ENCODE peak calls at places on chromosome 3, in four cellular contexts. B is H9, I is IMR-90, C is neuronal stem cell. P is an unnamed sample.

GRCh38 chr3:123067689-123068226 is 933 bp downstream of the PDIA5 start:
- DNase-seq in B (no peak), I (no peak), C (no peak), P (no peak)

GRCh38 chr3:98612996-98613517 is 19.6 kb upstream of the CPOX start:
- DNase-seq in I (no peak), C (no peak), B (no peak), P (no peak)

GRCh38 chr3:108590443-108590842 is 921 bp downstream of the DZIP3 start:
- DNase-seq in I (no peak), B (no peak), C (no peak), P (peak; percentile 21)

GRCh38 chr3:154105218-154105975 is 15.8 kb upstream of the ARHGEF26 start:
- DNase-seq in I (peak; percentile 3), B (no peak), C (no peak), P (no peak)

GRCh38 chr3:149555941-149556340 is 81.4 kb downstream of the TM4SF4 start:
- DNase-seq in B (no peak), I (no peak), C (no peak), P (peak; percentile 68)

GRCh38 chr3:159818399-159818798 is 170.2 kb upstream of the IL12A start:
- DNase-seq in B (peak; percentile 71), I (no peak), C (no peak), P (no peak)

GRCh38 chr3:172213765-172214358 is 174.5 kb downstream of the FNDC3B start:
- DNase-seq in C (no peak), B (no peak), I (no peak), P (no peak)

GRCh38 chr3:111485086-111485485 is 56.9 kb upstream of the CD96 start:
- DNase-seq in B (no peak), C (no peak), I (no peak), P (no peak)

GRCh38 chr3:53267766-53268165 is 11.9 kb upstream of the TKT start:
- DNase-seq in I (no peak), B (no peak), C (no peak), P (no peak)

GRCh38 chr3:186989429-186989828 is 59.1 kb downstream of the ST6GAL1 start:
- DNase-seq in B (no peak), I (no peak), C (no peak), P (no peak)

GRCh38 chr3:188546835-188547670 is 393.1 kb downstream of the LPP start:
- DNase-seq in B (no peak), I (peak; percentile 89), C (no peak), P (peak; percentile 86)

GRCh38 chr3:184337315-184337714 is at the start of gene FAM131A:
- DNase-seq in B (no peak), I (peak; percentile 28), C (no peak), P (no peak)

GRCh38 chr3:115814778-115815380 is 191.6 kb downstream of the GAP43 start:
- DNase-seq in I (peak; percentile 76), C (peak; percentile 85), B (peak; percentile 83), P (peak; percentile 77)

GRCh38 chr3:13638927-13639326 is 90.0 kb downstream of the FBLN2 start:
- DNase-seq in B (no peak), I (no peak), C (no peak), P (no peak)

GRCh38 chr3:57017481-57017880 is 43.0 kb upstream of the SPATA12 start:
- DNase-seq in I (no peak), C (no peak), B (no peak), P (peak; percentile 56)
- H3K18ac ChIP-seq in I (peak overlapping the region; percentile 18), C (peak overlapping the region; percentile 58), B (no peak overlapping the region), P (no peak overlapping the region)

GRCh38 chr3:178703268-178703975 is 167.2 kb downstream of the KCNMB2 start:
- DNase-seq in C (no peak), B (no peak), I (peak; percentile 97), P (peak; percentile 95)
- H4K91ac ChIP-seq in C (no peak overlapping the region), B (no peak overlapping the region), I (peak overlapping the region; percentile 46), P (no peak overlapping the region)

GRCh38 chr3:48505146-48505545 is 1.2 kb upstream of the SHISA5 start:
- DNase-seq in B (no peak), C (no peak), I (no peak), P (no peak)
- H3K18ac ChIP-seq in B (no peak overlapping the region), C (peak overlapping the region; percentile 39), I (no peak overlapping the region), P (peak overlapping the region; percentile 6)

DNA sequence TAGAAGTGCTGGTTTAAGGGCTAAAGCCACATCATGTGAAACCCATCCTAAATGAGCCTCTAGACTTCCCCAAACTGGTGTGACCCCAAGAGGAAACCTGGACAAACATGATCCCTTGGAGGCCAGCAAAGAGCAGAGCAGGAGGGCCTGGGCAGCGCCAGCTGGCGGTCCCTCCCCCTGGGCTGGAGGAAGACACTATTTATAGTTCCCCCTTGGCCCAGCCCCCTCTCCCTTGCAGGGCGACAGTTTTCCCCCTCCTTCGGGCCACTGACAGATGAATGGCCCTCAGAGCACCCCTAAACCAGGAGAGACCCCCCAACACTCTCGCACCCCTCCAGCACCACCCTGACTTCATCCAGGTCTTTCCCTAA is 2.9 kb downstream of the UCN2 start:
- DNase-seq in B (no peak), C (no peak), I (no peak), P (peak; percentile 61)
- H4K91ac ChIP-seq in B (no peak overlapping the region), C (no peak overlapping the region), I (peak overlapping the region; percentile 80), P (peak overlapping the region; percentile 85)

GRCh38 chr3:102676424-102676823 is 241.6 kb downstream of the ZPLD1 start:
- DNase-seq in C (no peak), I (no peak), B (no peak), P (no peak)
- H3K18ac ChIP-seq in C (no peak overlapping the region), I (no peak overlapping the region), B (no peak overlapping the region), P (no peak overlapping the region)